ENCODE peak calls at places on chromosomes 6 and 20, in four cellular contexts. A is iPS-NIHi11, X is RPMI7951, J is body of pancreas. Y is an unnamed sample.

GRCh38 chr6:41191569-41191968 is 9.4 kb downstream of the TREML2 start:
- DNase-seq in A (peak), J (peak), X (no peak), Y (no peak)

GRCh38 chr20:38633577-38634093 is 32.0 kb downstream of the ARHGAP40 start:
- DNase-seq in A (peak), X (peak), J (peak), Y (peak)

GRCh38 chr20:47810116-47810672 is 24.9 kb upstream of the SULF2 start:
- DNase-seq in X (peak), A (no peak), J (no peak), Y (no peak)

GRCh38 chr20:47124235-47124717 is 229.6 kb downstream of the EYA2 start:
- DNase-seq in J (no peak), A (no peak), X (no peak), Y (no peak)

GRCh38 chr6:135586844-135587243 is 89.3 kb upstream of the AHI1 start:
- DNase-seq in J (no peak), A (no peak), X (peak), Y (no peak)

GRCh38 chr6:170100046-170100445 is 190.8 kb downstream of the DLL1 start:
- DNase-seq in A (no peak), J (no peak), X (no peak), Y (no peak)

GRCh38 chr6:37237789-37238188 is 19.8 kb upstream of the TBC1D22B start:
- DNase-seq in J (no peak), X (no peak), A (no peak), Y (no peak)

GRCh38 chr6:85419046-85419759 is 30.7 kb upstream of the NT5E start:
- DNase-seq in J (no peak), X (peak), A (no peak), Y (no peak)

GRCh38 chr6:137258170-137258569 is 39.0 kb upstream of the IFNGR1 start:
- DNase-seq in X (peak), A (no peak), J (no peak), Y (no peak)

GRCh38 chr20:16201191-16201590 is 372.1 kb downstream of the KIF16B start:
- DNase-seq in A (no peak), J (no peak), X (no peak), Y (no peak)

GRCh38 chr6:9494864-9495263 is 920.0 kb downstream of the TFAP2A start:
- DNase-seq in A (no peak), X (no peak), J (no peak), Y (no peak)

GRCh38 chr6:210778-211177 is 81.5 kb upstream of the DUSP22 start:
- DNase-seq in X (no peak), A (no peak), J (no peak), Y (no peak)

GRCh38 chr6:121498481-121499276 is 63.2 kb downstream of the GJA1 start:
- DNase-seq in A (no peak), J (no peak), X (peak), Y (no peak)

GRCh38 chr20:61445741-61446140 is 193.7 kb downstream of the CDH4 start:
- DNase-seq in J (no peak), X (peak), A (no peak), Y (no peak)

GRCh38 chr20:22001886-22002285 is 296.4 kb downstream of the PAX1 start:
- DNase-seq in A (no peak), X (no peak), J (no peak), Y (no peak)

GRCh38 chr6:3913077-3913957 is 64.1 kb downstream of the FAM50B start:
- DNase-seq in J (peak), A (peak), X (peak), Y (peak)

Y was measured in adrenal gland.